ENCODE peak calls at places on chromosomes 3 and 15, in eight cellular contexts. One of them, this sample, is unnamed. For H3K4me1, the result is how much of the 10 kb centered on the place peaks cover.

GRCh38 chr3:177995006-177995732 is 541.1 kb upstream of the KCNMB2 start:
- DNase-seq in CD4-positive, alpha-beta memory T cell: no peak
- DNase-seq in cardiac muscle cell: peak
- DNase-seq in CD8-positive, alpha-beta memory T cell: no peak
- DNase-seq in mesendoderm: no peak
- DNase-seq in lung: no peak
- DNase-seq in lower lobe of right lung: no peak
- DNase-seq in OCI-LY7: no peak
- DNase-seq in this sample: no peak

GRCh38 chr3:39386331-39386730 is 3.2 kb downstream of the SLC25A38 start:
- DNase-seq in CD4-positive, alpha-beta memory T cell: no peak
- DNase-seq in cardiac muscle cell: no peak
- DNase-seq in CD8-positive, alpha-beta memory T cell: no peak
- DNase-seq in mesendoderm: no peak
- DNase-seq in lung: peak
- DNase-seq in lower lobe of right lung: no peak
- DNase-seq in OCI-LY7: no peak
- DNase-seq in this sample: no peak

GRCh38 chr3:17912011-17912760 is 169.8 kb upstream of the TBC1D5 start:
- DNase-seq in CD4-positive, alpha-beta memory T cell: no peak
- DNase-seq in cardiac muscle cell: no peak
- DNase-seq in CD8-positive, alpha-beta memory T cell: no peak
- DNase-seq in mesendoderm: no peak
- DNase-seq in lung: no peak
- DNase-seq in lower lobe of right lung: no peak
- DNase-seq in OCI-LY7: no peak
- DNase-seq in this sample: no peak

GRCh38 chr3:119062892-119063291 is 28.2 kb upstream of the IGSF11 start:
- DNase-seq in CD4-positive, alpha-beta memory T cell: no peak
- DNase-seq in cardiac muscle cell: no peak
- DNase-seq in CD8-positive, alpha-beta memory T cell: no peak
- DNase-seq in mesendoderm: no peak
- DNase-seq in lung: no peak
- DNase-seq in lower lobe of right lung: no peak
- DNase-seq in OCI-LY7: no peak
- DNase-seq in this sample: no peak

GRCh38 chr3:104316118-104316517 is 1050.6 kb upstream of the ALCAM start:
- DNase-seq in CD4-positive, alpha-beta memory T cell: no peak
- DNase-seq in cardiac muscle cell: no peak
- DNase-seq in CD8-positive, alpha-beta memory T cell: no peak
- DNase-seq in mesendoderm: no peak
- DNase-seq in lung: no peak
- DNase-seq in lower lobe of right lung: no peak
- DNase-seq in OCI-LY7: no peak
- DNase-seq in this sample: no peak

GRCh38 chr3:64399205-64399800 is 174.0 kb upstream of the PRICKLE2 start:
- DNase-seq in CD4-positive, alpha-beta memory T cell: no peak
- DNase-seq in cardiac muscle cell: peak
- DNase-seq in CD8-positive, alpha-beta memory T cell: no peak
- DNase-seq in mesendoderm: peak
- DNase-seq in lung: no peak
- DNase-seq in lower lobe of right lung: no peak
- DNase-seq in OCI-LY7: peak
- DNase-seq in this sample: no peak

GRCh38 chr3:162437480-162437879 is 940.9 kb downstream of the OTOL1 start:
- DNase-seq in CD4-positive, alpha-beta memory T cell: no peak
- DNase-seq in cardiac muscle cell: peak
- DNase-seq in CD8-positive, alpha-beta memory T cell: no peak
- DNase-seq in mesendoderm: no peak
- DNase-seq in lung: no peak
- DNase-seq in lower lobe of right lung: no peak
- DNase-seq in OCI-LY7: no peak
- DNase-seq in this sample: no peak

GRCh38 chr3:136893848-136894443 is 31.9 kb downstream of the NCK1 start:
- DNase-seq in CD4-positive, alpha-beta memory T cell: no peak
- DNase-seq in cardiac muscle cell: peak
- DNase-seq in CD8-positive, alpha-beta memory T cell: no peak
- DNase-seq in mesendoderm: peak
- DNase-seq in lung: no peak
- DNase-seq in lower lobe of right lung: no peak
- DNase-seq in OCI-LY7: no peak
- DNase-seq in this sample: no peak

GRCh38 chr3:6733699-6734394 is 127.1 kb upstream of the GRM7 start:
- DNase-seq in CD4-positive, alpha-beta memory T cell: no peak
- DNase-seq in cardiac muscle cell: no peak
- DNase-seq in CD8-positive, alpha-beta memory T cell: no peak
- DNase-seq in mesendoderm: no peak
- DNase-seq in lung: no peak
- DNase-seq in lower lobe of right lung: no peak
- DNase-seq in OCI-LY7: no peak
- DNase-seq in this sample: no peak

GRCh38 chr15:68640791-68641331 is 62.1 kb downstream of the CORO2B start:
- DNase-seq in CD4-positive, alpha-beta memory T cell: no peak
- DNase-seq in cardiac muscle cell: no peak
- DNase-seq in CD8-positive, alpha-beta memory T cell: no peak
- DNase-seq in mesendoderm: no peak
- DNase-seq in lung: no peak
- DNase-seq in lower lobe of right lung: no peak
- DNase-seq in OCI-LY7: no peak
- DNase-seq in this sample: no peak

GRCh38 chr15:51623386-51623938 is 891 bp upstream of the DMXL2 start:
- DNase-seq in CD4-positive, alpha-beta memory T cell: no peak
- DNase-seq in cardiac muscle cell: peak
- DNase-seq in CD8-positive, alpha-beta memory T cell: no peak
- DNase-seq in mesendoderm: peak
- DNase-seq in lung: no peak
- DNase-seq in lower lobe of right lung: no peak
- DNase-seq in OCI-LY7: no peak
- DNase-seq in this sample: no peak

GRCh38 chr3:113243846-113244245 is 32.5 kb downstream of the BOC start:
- DNase-seq in CD4-positive, alpha-beta memory T cell: no peak
- DNase-seq in cardiac muscle cell: no peak
- DNase-seq in CD8-positive, alpha-beta memory T cell: no peak
- DNase-seq in mesendoderm: peak
- DNase-seq in lung: no peak
- DNase-seq in lower lobe of right lung: no peak
- DNase-seq in OCI-LY7: no peak
- DNase-seq in this sample: no peak

DNA sequence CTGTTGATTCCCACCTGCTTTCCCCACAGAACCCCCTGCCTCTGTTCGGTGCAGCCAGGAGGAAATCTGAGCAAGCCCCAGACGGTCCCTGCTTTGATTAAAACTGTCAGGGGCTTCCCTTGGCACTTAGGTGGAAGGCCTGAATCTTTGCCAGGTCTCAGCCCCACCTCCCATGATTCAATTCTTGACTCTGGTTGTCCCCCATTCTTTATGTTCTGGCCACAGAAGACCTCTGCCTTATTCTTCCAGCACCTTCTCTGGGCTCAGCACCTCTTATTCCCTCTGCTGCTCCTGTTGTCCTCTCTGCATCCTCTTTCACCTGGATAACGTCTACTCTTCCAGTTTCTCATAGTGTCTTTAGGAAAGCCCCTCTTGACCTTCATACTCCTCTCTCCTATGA is 349.4 kb downstream of the PTPRG start:
- DNase-seq in CD4-positive, alpha-beta memory T cell: no peak
- DNase-seq in cardiac muscle cell: no peak
- DNase-seq in CD8-positive, alpha-beta memory T cell: no peak
- DNase-seq in mesendoderm: no peak
- DNase-seq in lung: no peak
- DNase-seq in lower lobe of right lung: no peak
- DNase-seq in OCI-LY7: no peak
- DNase-seq in this sample: no peak
- H3K4me1 ChIP-seq in CD4-positive, alpha-beta memory T cell: under half
- H3K4me1 ChIP-seq in cardiac muscle cell: under half
- H3K4me1 ChIP-seq in CD8-positive, alpha-beta memory T cell: under half
- H3K4me1 ChIP-seq in mesendoderm: under half
- H3K4me1 ChIP-seq in lung: under half
- H3K4me1 ChIP-seq in lower lobe of right lung: under half
- H3K4me1 ChIP-seq in OCI-LY7: under half
- H3K4me1 ChIP-seq in this sample: under half

DNA sequence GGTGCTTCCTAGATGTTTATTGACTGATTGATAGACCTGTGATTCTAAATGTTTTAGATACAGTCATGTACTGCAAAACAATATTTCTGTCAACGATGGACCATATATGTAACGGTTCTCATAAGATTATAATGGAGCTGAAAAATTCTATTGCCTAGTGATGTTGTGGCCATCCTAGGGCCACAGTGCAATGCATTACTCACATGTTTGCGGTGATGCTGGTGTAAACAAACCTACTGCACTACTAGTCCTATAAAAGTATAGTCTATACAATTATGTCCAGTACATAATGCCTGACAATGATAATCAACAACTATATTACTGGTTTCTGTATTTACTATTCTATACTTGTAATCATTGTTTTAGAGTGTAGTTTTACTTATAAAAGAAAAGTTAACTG is 46.8 kb downstream of the CHST2 start:
- DNase-seq in CD4-positive, alpha-beta memory T cell: no peak
- DNase-seq in cardiac muscle cell: no peak
- DNase-seq in CD8-positive, alpha-beta memory T cell: no peak
- DNase-seq in mesendoderm: no peak
- DNase-seq in lung: no peak
- DNase-seq in lower lobe of right lung: no peak
- DNase-seq in OCI-LY7: no peak
- DNase-seq in this sample: no peak
- H3K27ac ChIP-seq in CD4-positive, alpha-beta memory T cell: no peak
- H3K27ac ChIP-seq in cardiac muscle cell: no peak
- H3K27ac ChIP-seq in CD8-positive, alpha-beta memory T cell: no peak
- H3K27ac ChIP-seq in mesendoderm: no peak
- H3K27ac ChIP-seq in lung: no peak
- H3K27ac ChIP-seq in lower lobe of right lung: no peak
- H3K27ac ChIP-seq in OCI-LY7: no peak
- H3K27ac ChIP-seq in this sample: no peak

GRCh38 chr3:60314064-60314463 is 937.2 kb downstream of the FHIT start:
- DNase-seq in CD4-positive, alpha-beta memory T cell: no peak
- DNase-seq in cardiac muscle cell: no peak
- DNase-seq in CD8-positive, alpha-beta memory T cell: no peak
- DNase-seq in mesendoderm: no peak
- DNase-seq in lung: no peak
- DNase-seq in lower lobe of right lung: no peak
- DNase-seq in OCI-LY7: no peak
- DNase-seq in this sample: no peak
- H3K4me1 ChIP-seq in CD4-positive, alpha-beta memory T cell: under half
- H3K4me1 ChIP-seq in cardiac muscle cell: under half
- H3K4me1 ChIP-seq in CD8-positive, alpha-beta memory T cell: under half
- H3K4me1 ChIP-seq in mesendoderm: under half
- H3K4me1 ChIP-seq in lung: under half
- H3K4me1 ChIP-seq in lower lobe of right lung: under half
- H3K4me1 ChIP-seq in OCI-LY7: under half
- H3K4me1 ChIP-seq in this sample: under half

DNA sequence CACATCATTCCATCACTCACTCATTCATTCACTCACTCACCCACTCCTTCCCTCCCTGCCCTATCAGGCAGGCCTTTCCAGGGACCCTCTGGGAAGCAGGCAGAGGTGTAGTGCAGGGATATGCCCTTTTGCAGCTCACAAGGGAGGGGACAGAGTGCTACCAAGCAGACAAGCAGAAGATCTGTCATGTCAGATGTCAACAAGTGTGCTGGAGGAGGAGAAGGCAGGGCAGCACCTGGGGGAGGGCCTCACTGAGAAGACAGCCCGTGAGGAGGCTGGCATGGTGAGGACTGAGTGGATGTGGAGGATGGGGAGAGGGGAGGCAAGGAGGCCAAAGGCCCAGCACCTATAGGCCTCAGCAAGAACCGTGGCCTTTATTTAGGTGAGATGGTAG is 15.3 kb downstream of the ABTB1 start:
- DNase-seq in CD4-positive, alpha-beta memory T cell: no peak
- DNase-seq in cardiac muscle cell: no peak
- DNase-seq in CD8-positive, alpha-beta memory T cell: no peak
- DNase-seq in mesendoderm: no peak
- DNase-seq in lung: no peak
- DNase-seq in lower lobe of right lung: peak
- DNase-seq in OCI-LY7: no peak
- DNase-seq in this sample: no peak
- H3K27ac ChIP-seq in CD4-positive, alpha-beta memory T cell: no peak
- H3K27ac ChIP-seq in cardiac muscle cell: no peak
- H3K27ac ChIP-seq in CD8-positive, alpha-beta memory T cell: no peak
- H3K27ac ChIP-seq in mesendoderm: no peak
- H3K27ac ChIP-seq in lung: no peak
- H3K27ac ChIP-seq in lower lobe of right lung: no peak
- H3K27ac ChIP-seq in OCI-LY7: no peak
- H3K27ac ChIP-seq in this sample: no peak

GRCh38 chr15:70508561-70509281 is 254.6 kb downstream of the UACA start:
- DNase-seq in CD4-positive, alpha-beta memory T cell: no peak
- DNase-seq in cardiac muscle cell: peak
- DNase-seq in CD8-positive, alpha-beta memory T cell: no peak
- DNase-seq in mesendoderm: peak
- DNase-seq in lung: no peak
- DNase-seq in lower lobe of right lung: peak
- DNase-seq in OCI-LY7: no peak
- DNase-seq in this sample: no peak
- H3K4me1 ChIP-seq in CD4-positive, alpha-beta memory T cell: under half
- H3K4me1 ChIP-seq in cardiac muscle cell: under half
- H3K4me1 ChIP-seq in CD8-positive, alpha-beta memory T cell: under half
- H3K4me1 ChIP-seq in mesendoderm: under half
- H3K4me1 ChIP-seq in lung: under half
- H3K4me1 ChIP-seq in lower lobe of right lung: under half
- H3K4me1 ChIP-seq in OCI-LY7: under half
- H3K4me1 ChIP-seq in this sample: under half

This sample was measured in naive thymus-derived CD4-positive, alpha-beta T cell.